ENCODE peak calls at places on chromosomes 1 and 21, in four cellular contexts. V is SK-N-SH, A is A549, H is endothelial cell of umbilical vein. F is an unnamed sample.

GRCh38 chr1:90850181-90850924 is 133.3 kb upstream of the BARHL2 start:
- DNase-seq in V (peak; percentile 63), A (peak; percentile 8), H (no peak), F (no peak)

GRCh38 chr1:964691-965525 is 1.4 kb upstream of the PLEKHN1 start:
- DNase-seq in V (no peak), A (no peak), H (no peak), F (no peak)

GRCh38 chr1:38500352-38500751 is 359.2 kb downstream of the RRAGC start:
- DNase-seq in V (no peak), A (no peak), H (no peak), F (no peak)

GRCh38 chr1:110176299-110176956 is 26.1 kb downstream of the SLC6A17 start:
- DNase-seq in V (peak; percentile 86), A (no peak), H (peak; percentile 23), F (no peak)

GRCh38 chr1:54289061-54289938 is 89.3 kb downstream of the MRPL37 start:
- DNase-seq in V (no peak), A (no peak), H (no peak), F (no peak)

GRCh38 chr1:1387098-1388077 is 11.7 kb downstream of the CCNL2 start:
- DNase-seq in V (no peak), A (no peak), H (no peak), F (no peak)

GRCh38 chr1:231091853-231092301 is 51.8 kb upstream of the FAM89A start:
- DNase-seq in V (no peak), A (peak; percentile 61), H (peak; percentile 61), F (peak; percentile 68)

GRCh38 chr1:210288106-210288505 is 40.6 kb upstream of the HHAT start:
- DNase-seq in V (no peak), A (no peak), H (no peak), F (no peak)

GRCh38 chr1:205543351-205544305 is 39.2 kb downstream of the CDK18 start:
- DNase-seq in V (peak; percentile 78), A (peak; percentile 63), H (peak; percentile 95), F (peak; percentile 52)

GRCh38 chr1:234611153-234611798 is 1.3 kb upstream of the IRF2BP2 start:
- DNase-seq in V (peak; percentile 38), A (peak; percentile 92), H (peak; percentile 92), F (peak; percentile 94)

DNA sequence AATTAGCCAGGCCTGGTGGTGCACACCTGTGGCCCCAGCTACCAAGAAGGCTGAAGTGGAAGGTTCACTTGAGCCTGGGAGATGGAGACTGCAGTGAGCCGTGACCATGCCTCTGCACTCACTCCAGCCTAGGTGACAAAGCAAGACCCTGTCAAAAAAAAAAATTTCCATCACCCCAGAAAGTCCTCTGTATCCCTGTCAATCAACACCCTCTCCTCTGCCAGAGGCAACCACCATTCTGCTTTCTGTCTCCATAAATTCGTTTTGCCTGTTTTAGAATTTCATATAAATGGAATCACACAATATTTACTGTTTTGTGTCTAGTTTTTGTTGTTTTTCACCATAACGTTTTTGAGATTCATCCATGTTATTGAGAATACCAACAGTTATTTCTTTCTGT is 141.6 kb upstream of the SLC45A1 start:
- DNase-seq in V (no peak), A (no peak), H (no peak), F (no peak)
- TF ChIP-seq MAX in V (no peak), A (no peak), H (no peak), F (no peak)

DNA sequence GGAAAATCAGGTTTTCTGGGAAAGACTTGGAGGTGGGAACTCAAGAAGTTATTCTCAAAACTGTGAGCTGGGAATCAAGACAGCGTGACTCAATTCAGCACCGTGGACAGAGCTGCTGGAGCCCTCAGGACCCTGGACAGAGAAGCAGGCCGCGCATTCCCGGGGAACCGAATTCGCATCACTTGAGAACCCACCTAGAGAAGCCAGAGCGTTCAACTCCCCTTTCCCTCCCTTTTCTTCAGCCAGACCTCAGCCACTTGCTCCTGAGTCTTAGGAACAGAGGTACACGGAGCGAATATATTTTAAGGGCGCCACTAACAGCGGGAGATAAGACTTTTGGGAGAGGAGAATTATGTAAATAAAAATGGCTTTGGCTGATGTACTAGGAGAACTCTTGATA is 2.0 kb upstream of the LIN28A start:
- DNase-seq in V (no peak), A (peak; percentile 64), H (peak; percentile 77), F (peak; percentile 74)
- TF ChIP-seq MAX in V (peak; percentile 42), A (peak; percentile 82), H (peak; percentile 72), F (peak; percentile 95)

DNA sequence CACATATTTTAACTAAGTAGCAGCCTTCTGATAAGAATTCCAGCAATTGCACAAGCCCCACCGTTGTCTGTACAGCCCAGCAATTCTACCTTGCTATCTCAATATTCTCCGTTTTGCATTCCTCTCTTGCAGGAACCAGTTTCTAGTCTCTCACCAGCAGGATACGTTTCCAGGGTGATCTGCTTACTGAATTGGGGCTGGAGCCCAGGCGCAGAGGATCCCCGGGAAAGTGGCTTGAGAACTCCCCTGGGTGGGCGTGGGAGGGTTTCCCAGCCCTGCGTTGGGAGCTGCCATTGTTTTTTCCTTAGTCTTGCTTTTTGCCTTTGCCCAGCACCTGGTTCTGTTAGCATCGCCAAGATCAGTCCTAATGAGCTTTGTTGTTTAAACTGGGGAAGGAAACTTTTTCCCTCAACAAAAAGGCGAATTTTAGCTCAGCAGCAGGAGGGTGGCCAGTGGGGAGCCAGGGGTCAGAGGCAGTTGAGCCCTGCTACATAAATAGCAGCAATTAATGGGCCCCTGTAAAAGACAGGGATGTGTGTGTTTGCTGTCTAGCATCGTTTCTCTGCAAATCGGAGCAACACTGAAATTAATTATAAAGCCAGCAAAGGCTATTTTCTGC is 36.4 kb downstream of the HUNK start:
- DNase-seq in V (no peak), A (no peak), H (no peak), F (no peak)
- TF ChIP-seq MAX in V (no peak), A (no peak), H (no peak), F (no peak)

DNA sequence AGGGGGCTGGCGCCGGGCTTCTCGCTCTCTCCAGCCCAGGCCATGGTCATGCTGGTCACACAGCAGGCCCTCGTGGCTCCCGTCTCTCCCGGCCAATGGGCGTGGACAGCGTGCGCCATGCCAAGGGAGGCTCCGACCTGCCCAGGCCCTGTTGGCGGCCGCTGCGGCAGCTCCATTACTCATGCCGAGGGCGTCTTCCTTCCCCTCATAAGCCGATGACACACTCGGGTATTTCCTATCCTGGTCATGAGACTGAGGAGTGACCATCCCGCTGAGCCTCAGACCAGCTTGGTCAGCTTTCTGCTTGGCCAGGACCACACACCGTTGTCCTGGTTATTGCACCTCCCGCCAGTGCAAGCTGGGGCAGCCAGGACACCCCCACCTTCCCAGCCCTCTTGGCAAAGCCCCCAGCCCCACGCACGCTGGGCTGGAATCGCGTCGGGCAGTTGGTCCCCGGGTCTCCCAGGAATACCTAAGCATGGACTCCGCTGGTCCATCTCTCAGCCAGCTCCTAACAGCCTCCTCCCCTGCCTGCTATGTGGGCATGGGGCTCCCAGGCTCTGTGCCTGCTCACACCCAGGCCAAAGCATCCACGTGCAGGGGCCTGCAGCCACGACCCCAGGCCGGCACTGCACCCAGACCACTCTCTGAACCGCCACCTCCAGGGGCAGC is 49.8 kb downstream of the ARHGEF16 start:
- DNase-seq in V (no peak), A (peak; percentile 74), H (peak; percentile 94), F (no peak)
- TF ChIP-seq MAX in V (peak; percentile 77), A (peak; percentile 70), H (peak; percentile 74), F (no peak)

DNA sequence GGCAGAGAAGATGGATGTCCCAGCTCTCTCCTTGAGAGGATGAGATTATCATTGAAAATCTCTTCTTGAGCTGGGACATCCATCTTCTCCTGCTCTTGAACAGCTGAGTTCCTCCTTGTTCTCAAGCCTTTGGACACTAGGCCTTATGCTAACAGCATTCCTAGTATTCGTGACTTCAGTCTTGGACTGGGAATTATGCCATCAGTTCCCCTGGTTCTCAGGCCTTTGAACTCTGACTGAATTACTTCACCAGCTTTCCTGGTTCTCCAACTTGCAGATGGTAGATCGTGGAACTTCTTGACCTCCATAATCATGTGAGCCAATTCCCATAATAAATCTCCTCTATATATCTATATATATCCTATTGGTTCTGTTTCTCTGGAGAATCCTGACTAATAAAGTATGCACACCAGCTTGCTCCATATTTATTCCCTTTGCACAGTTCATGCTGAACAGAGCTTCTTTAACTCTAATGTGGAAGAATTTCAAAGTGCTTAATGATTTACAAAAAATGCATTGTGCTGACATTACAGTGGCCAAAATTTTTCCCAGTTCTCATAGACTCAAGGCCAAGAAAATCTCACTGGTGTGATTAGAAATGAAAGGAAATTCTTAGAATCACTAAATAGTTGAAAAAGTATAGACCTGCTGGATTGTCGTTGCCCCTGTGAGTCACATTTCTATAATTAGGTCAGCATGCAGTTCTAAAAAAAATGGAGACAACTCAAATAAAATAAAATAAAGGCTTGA is 462.9 kb upstream of the ADAMTS5 start:
- DNase-seq in V (no peak), A (no peak), H (peak; percentile 66), F (no peak)
- TF ChIP-seq MAX in V (no peak), A (no peak), H (no peak), F (no peak)

DNA sequence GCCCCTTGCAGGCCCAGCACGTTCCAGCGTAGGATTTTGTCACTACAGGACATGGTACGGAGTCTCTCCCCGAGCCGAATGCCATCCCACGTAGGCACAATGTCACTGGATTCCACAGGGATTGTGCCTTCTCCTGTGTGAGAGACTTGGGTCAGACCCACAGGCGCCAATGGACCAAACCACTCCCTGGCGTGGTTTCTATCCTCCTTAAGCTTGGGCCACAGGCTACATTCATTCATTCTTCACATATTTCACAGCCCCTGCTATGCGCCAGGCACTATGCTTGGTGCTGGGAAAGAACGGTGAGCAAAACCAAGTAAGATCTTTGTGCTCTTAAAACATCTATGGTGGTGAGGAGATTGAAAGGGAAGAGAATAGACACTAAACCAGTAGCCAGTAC is 18.7 kb downstream of the CHRNB2 start:
- DNase-seq in V (no peak), A (no peak), H (no peak), F (no peak)
- TF ChIP-seq MAX in V (no peak), A (no peak), H (no peak), F (no peak)

DNA sequence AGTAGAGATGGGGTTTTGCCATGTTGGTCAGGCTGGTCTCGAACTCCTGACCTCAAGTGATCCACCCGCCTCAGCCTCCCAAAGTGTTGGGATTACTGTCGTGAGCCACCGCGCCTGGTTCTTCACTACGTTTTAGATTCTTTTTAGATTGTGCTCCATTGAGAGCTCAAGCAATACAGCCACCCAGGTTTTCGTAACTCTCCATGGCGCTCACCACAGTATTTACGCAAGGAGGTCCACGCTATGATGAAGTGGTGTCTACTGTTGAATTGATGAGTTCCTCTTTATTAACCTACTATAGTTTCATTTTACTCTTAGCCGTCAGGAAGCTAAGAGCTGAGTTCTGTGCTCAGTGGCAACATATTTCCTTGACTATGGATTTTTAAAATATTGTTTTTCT is 1.8 kb upstream of the KIF1B start:
- DNase-seq in V (no peak), A (no peak), H (no peak), F (peak; percentile 88)
- TF ChIP-seq MAX in V (no peak), A (no peak), H (no peak), F (no peak)

DNA sequence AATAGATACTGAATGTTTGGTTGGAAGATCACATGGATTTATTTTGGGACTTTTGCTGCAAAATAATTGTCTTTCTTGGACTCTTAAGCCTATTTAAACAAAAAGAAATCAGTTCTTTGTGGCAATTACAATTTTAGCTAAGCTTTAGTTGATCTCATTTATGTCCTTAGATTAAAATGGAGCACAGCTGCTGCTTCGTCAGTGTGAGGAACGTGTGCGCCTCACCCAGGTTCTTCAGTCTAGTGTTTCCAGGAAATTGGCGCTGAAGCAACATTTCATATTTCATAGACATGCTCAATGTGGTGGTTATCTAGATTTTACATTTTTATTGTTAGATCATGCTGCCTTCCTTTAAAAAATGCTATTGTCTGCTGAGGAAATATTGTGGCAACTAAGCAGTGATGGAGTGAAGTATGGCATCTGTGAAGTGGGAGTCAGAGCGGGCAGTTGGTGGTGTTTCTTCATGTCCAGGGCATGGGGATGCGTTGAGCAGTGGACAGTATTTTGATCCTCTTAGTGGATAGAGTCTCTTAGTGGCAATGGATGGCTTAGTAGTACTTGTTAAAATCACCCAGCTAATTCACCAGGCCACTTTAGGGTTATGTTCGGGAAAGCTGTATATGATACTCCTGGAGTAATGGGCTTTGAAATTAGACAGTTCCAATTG is 5.6 kb downstream of the DDI2 start:
- DNase-seq in V (no peak), A (no peak), H (no peak), F (no peak)
- TF ChIP-seq MAX in V (no peak), A (no peak), H (no peak), F (no peak)

F was measured in NB4.